ENCODE peak calls at places on chromosome 10, in five cellular contexts. S is H9; G is H4; L is GM10248; C is effector CD4-positive, alpha-beta T cell. A is an unnamed sample.

GRCh38 chr10:43461950-43462349 is 25.0 kb downstream of the ZNF487 start:
- DNase-seq in S (no peak), G (peak; percentile 59), L (peak; percentile 65), C (peak; percentile 55), A (peak; percentile 80)

GRCh38 chr10:80204193-80204714 is 1.1 kb downstream of the ANXA11 start:
- DNase-seq in S (no peak), G (no peak), L (no peak), C (no peak), A (peak; percentile 83)

GRCh38 chr10:73850863-73851461 is 23.4 kb downstream of the CAMK2G start:
- DNase-seq in S (no peak), G (no peak), L (no peak), C (no peak), A (no peak)

GRCh38 chr10:22345301-22346086 is at the start of gene SPAG6:
- DNase-seq in S (peak; percentile 90), G (no peak), L (peak; percentile 47), C (no peak), A (no peak)

GRCh38 chr10:19929466-19930140 is 113.4 kb downstream of the PLXDC2 start:
- DNase-seq in S (no peak), G (peak; percentile 24), L (no peak), C (no peak), A (no peak)

GRCh38 chr10:13001041-13001886 is at the start of gene CCDC3:
- DNase-seq in S (peak; percentile 69), G (no peak), L (peak; percentile 23), C (no peak), A (peak; percentile 21)

GRCh38 chr10:74306227-74306982 is 155.4 kb downstream of the ADK start:
- DNase-seq in S (no peak), G (no peak), L (no peak), C (no peak), A (no peak)

GRCh38 chr10:70296406-70296899 is 12.6 kb upstream of the NPFFR1 start:
- DNase-seq in S (peak; percentile 43), G (peak; percentile 86), L (no peak), C (no peak), A (peak; percentile 56)

GRCh38 chr10:70272925-70273316 is 10.9 kb downstream of the NPFFR1 start:
- DNase-seq in S (no peak), G (no peak), L (peak; percentile 75), C (no peak), A (peak; percentile 55)

GRCh38 chr10:109934958-109935793 is 11.9 kb upstream of the XPNPEP1 start:
- DNase-seq in S (peak; percentile 92), G (no peak), L (no peak), C (no peak), A (peak; percentile 14)

GRCh38 chr10:92789067-92789466 is 59.3 kb upstream of the EXOC6 start:
- DNase-seq in S (no peak), G (no peak), L (no peak), C (no peak), A (no peak)

GRCh38 chr10:35341521-35341920 is 5.2 kb downstream of the CCNY start:
- DNase-seq in S (no peak), G (no peak), L (peak; percentile 70), C (no peak), A (no peak)

GRCh38 chr10:99395750-99396445 is 34.5 kb downstream of the GOT1 start:
- DNase-seq in S (no peak), G (peak; percentile 94), L (no peak), C (no peak), A (peak; percentile 97)

GRCh38 chr10:44465430-44466115 is 80.7 kb upstream of the CXCL12 start:
- DNase-seq in S (no peak), G (no peak), L (no peak), C (no peak), A (no peak)

GRCh38 chr10:24396396-24396795 is 187.5 kb downstream of the KIAA1217 start:
- DNase-seq in S (no peak), G (no peak), L (no peak), C (no peak), A (no peak)

GRCh38 chr10:4804505-4804904 is 21.5 kb upstream of the AKR1E2 start:
- DNase-seq in S (no peak), G (no peak), L (no peak), C (no peak), A (no peak)

A was measured in SW480.